ENCODE peak calls at places on chromosomes 2 and 18, in five cellular contexts. One of them, this sample, is unnamed.

GRCh38 chr2:112161431-112162145 is 23.4 kb downstream of the FBLN7 start:
- DNase-seq in pancreas: no peak
- DNase-seq in AG09309: no peak
- DNase-seq in body of pancreas: no peak
- DNase-seq in CD8-positive, alpha-beta memory T cell: no peak
- DNase-seq in this sample: no peak

GRCh38 chr2:216004408-216005283 is 8.7 kb downstream of the MREG start:
- DNase-seq in pancreas: no peak
- DNase-seq in AG09309: no peak
- DNase-seq in body of pancreas: no peak
- DNase-seq in CD8-positive, alpha-beta memory T cell: no peak
- DNase-seq in this sample: no peak

GRCh38 chr18:2406544-2406943 is 164.8 kb downstream of the METTL4 start:
- DNase-seq in pancreas: no peak
- DNase-seq in AG09309: no peak
- DNase-seq in body of pancreas: no peak
- DNase-seq in CD8-positive, alpha-beta memory T cell: no peak
- DNase-seq in this sample: no peak

GRCh38 chr2:43224571-43225092 is 1.8 kb downstream of the ZFP36L2 start:
- DNase-seq in pancreas: no peak
- DNase-seq in AG09309: no peak
- DNase-seq in body of pancreas: peak; percentile 39
- DNase-seq in CD8-positive, alpha-beta memory T cell: peak; percentile 37
- DNase-seq in this sample: no peak

GRCh38 chr2:224038049-224038829 is 847 bp downstream of the SERPINE2 start:
- DNase-seq in pancreas: peak; percentile 28
- DNase-seq in AG09309: no peak
- DNase-seq in body of pancreas: peak; percentile 20
- DNase-seq in CD8-positive, alpha-beta memory T cell: no peak
- DNase-seq in this sample: peak; percentile 51

GRCh38 chr18:77762632-77763031 is 513.0 kb downstream of the GALR1 start:
- DNase-seq in pancreas: no peak
- DNase-seq in AG09309: no peak
- DNase-seq in body of pancreas: no peak
- DNase-seq in CD8-positive, alpha-beta memory T cell: no peak
- DNase-seq in this sample: no peak

GRCh38 chr2:64617631-64618151 is 36.0 kb downstream of the SERTAD2 start:
- DNase-seq in pancreas: no peak
- DNase-seq in AG09309: no peak
- DNase-seq in body of pancreas: no peak
- DNase-seq in CD8-positive, alpha-beta memory T cell: no peak
- DNase-seq in this sample: no peak

GRCh38 chr2:85234879-85235278 is 92.9 kb downstream of the TGOLN2 start:
- DNase-seq in pancreas: no peak
- DNase-seq in AG09309: no peak
- DNase-seq in body of pancreas: no peak
- DNase-seq in CD8-positive, alpha-beta memory T cell: no peak
- DNase-seq in this sample: no peak

GRCh38 chr2:162474006-162474405 is 130.1 kb downstream of the GCA start:
- DNase-seq in pancreas: no peak
- DNase-seq in AG09309: no peak
- DNase-seq in body of pancreas: no peak
- DNase-seq in CD8-positive, alpha-beta memory T cell: no peak
- DNase-seq in this sample: no peak

GRCh38 chr2:25252291-25253152 is 84.1 kb upstream of the POMC start:
- DNase-seq in pancreas: peak; percentile 65
- DNase-seq in AG09309: no peak
- DNase-seq in body of pancreas: peak; percentile 70
- DNase-seq in CD8-positive, alpha-beta memory T cell: peak; percentile 54
- DNase-seq in this sample: peak; percentile 68

GRCh38 chr2:36376319-36376765 is 20.8 kb downstream of the CRIM1 start:
- DNase-seq in pancreas: peak; percentile 61
- DNase-seq in AG09309: no peak
- DNase-seq in body of pancreas: peak; percentile 73
- DNase-seq in CD8-positive, alpha-beta memory T cell: no peak
- DNase-seq in this sample: peak; percentile 78

GRCh38 chr2:47708801-47709499 is 74.0 kb upstream of the MSH6 start:
- DNase-seq in pancreas: no peak
- DNase-seq in AG09309: no peak
- DNase-seq in body of pancreas: no peak
- DNase-seq in CD8-positive, alpha-beta memory T cell: no peak
- DNase-seq in this sample: no peak

GRCh38 chr2:163469561-163469962 is 266.2 kb downstream of the FIGN start:
- DNase-seq in pancreas: no peak
- DNase-seq in AG09309: no peak
- DNase-seq in body of pancreas: no peak
- DNase-seq in CD8-positive, alpha-beta memory T cell: no peak
- DNase-seq in this sample: no peak

GRCh38 chr2:147977679-147978078 is 42.9 kb downstream of the ORC4 start:
- DNase-seq in pancreas: no peak
- DNase-seq in AG09309: no peak
- DNase-seq in body of pancreas: no peak
- DNase-seq in CD8-positive, alpha-beta memory T cell: no peak
- DNase-seq in this sample: no peak

GRCh38 chr2:201618744-201619654 is 24.3 kb downstream of the TMEM237 start:
- DNase-seq in pancreas: peak; percentile 47
- DNase-seq in AG09309: no peak
- DNase-seq in body of pancreas: peak; percentile 67
- DNase-seq in CD8-positive, alpha-beta memory T cell: no peak
- DNase-seq in this sample: peak; percentile 27
- H3K4me3 ChIP-seq in pancreas: no peak overlapping the region
- H3K4me3 ChIP-seq in AG09309: no peak overlapping the region
- H3K4me3 ChIP-seq in body of pancreas: no peak overlapping the region
- H3K4me3 ChIP-seq in CD8-positive, alpha-beta memory T cell: no peak overlapping the region
- H3K4me3 ChIP-seq in this sample: no peak overlapping the region

GRCh38 chr2:39782591-39782990 is 3.5 kb upstream of the THUMPD2 start:
- DNase-seq in pancreas: no peak
- DNase-seq in AG09309: no peak
- DNase-seq in body of pancreas: no peak
- DNase-seq in CD8-positive, alpha-beta memory T cell: no peak
- DNase-seq in this sample: no peak

GRCh38 chr2:39781697-39782096 is 2.6 kb upstream of the THUMPD2 start:
- DNase-seq in pancreas: no peak
- DNase-seq in AG09309: no peak
- DNase-seq in body of pancreas: no peak
- DNase-seq in CD8-positive, alpha-beta memory T cell: no peak
- DNase-seq in this sample: no peak

GRCh38 chr2:39778775-39779751 is at the start of gene THUMPD2:
- DNase-seq in pancreas: peak; percentile 73
- DNase-seq in AG09309: no peak
- DNase-seq in body of pancreas: peak; percentile 70
- DNase-seq in CD8-positive, alpha-beta memory T cell: peak; percentile 29
- DNase-seq in this sample: peak; percentile 73

GRCh38 chr2:39779926-39780325 is 868 bp upstream of the THUMPD2 start:
- DNase-seq in pancreas: no peak
- DNase-seq in AG09309: no peak
- DNase-seq in body of pancreas: no peak
- DNase-seq in CD8-positive, alpha-beta memory T cell: no peak
- DNase-seq in this sample: no peak

DNA sequence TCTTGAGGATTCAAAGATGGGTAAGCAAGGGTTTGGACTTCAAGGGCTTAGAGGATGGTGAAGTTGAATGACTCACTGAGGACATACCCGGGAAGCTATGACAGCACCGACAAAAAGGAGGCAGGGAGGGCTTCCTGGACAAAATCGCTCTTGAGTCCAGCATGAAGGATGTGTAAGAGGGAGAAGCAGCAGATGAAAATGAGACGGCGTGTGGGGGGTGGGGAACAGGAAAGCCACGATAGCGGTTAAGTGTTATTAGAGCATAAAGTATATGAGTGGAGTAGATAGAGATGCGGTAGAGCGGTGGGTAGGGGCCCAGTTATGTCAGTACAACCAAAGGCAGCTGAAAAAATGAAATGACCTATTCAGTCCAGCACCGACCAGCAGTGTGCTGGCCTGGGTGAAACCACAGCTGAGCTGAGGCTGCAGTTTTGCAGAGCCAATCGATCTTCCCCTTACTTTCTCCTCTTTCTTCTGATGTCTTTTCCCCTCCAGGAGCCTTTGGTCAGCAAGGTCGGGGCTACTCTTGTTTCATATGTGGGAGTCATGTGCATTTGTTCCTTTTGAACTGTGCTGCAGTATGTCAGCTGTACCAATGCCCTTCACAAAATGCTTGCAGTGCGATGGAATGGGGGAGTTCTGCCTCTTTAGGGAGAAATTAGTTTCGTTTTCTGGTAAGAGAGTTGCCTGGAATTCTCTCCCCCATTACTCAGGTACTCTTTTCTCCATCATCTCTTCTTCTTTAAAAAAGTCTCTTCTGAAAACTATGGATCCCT is 2.0 kb upstream of the THUMPD2 start:
- DNase-seq in pancreas: no peak
- DNase-seq in AG09309: no peak
- DNase-seq in body of pancreas: no peak
- DNase-seq in CD8-positive, alpha-beta memory T cell: no peak
- DNase-seq in this sample: no peak
- H3K4me3 ChIP-seq in pancreas: no peak overlapping the region
- H3K4me3 ChIP-seq in AG09309: no peak overlapping the region
- H3K4me3 ChIP-seq in body of pancreas: no peak overlapping the region
- H3K4me3 ChIP-seq in CD8-positive, alpha-beta memory T cell: no peak overlapping the region
- H3K4me3 ChIP-seq in this sample: no peak overlapping the region

GRCh38 chr2:5576015-5576414 is 116.2 kb upstream of the SOX11 start:
- DNase-seq in pancreas: no peak
- DNase-seq in AG09309: no peak
- DNase-seq in body of pancreas: no peak
- DNase-seq in CD8-positive, alpha-beta memory T cell: no peak
- DNase-seq in this sample: no peak
- H3K4me3 ChIP-seq in pancreas: no peak overlapping the region
- H3K4me3 ChIP-seq in AG09309: no peak overlapping the region
- H3K4me3 ChIP-seq in body of pancreas: no peak overlapping the region
- H3K4me3 ChIP-seq in CD8-positive, alpha-beta memory T cell: no peak overlapping the region
- H3K4me3 ChIP-seq in this sample: no peak overlapping the region

GRCh38 chr2:217990791-217991465 is 11.9 kb downstream of the TNS1 start:
- DNase-seq in pancreas: no peak
- DNase-seq in AG09309: no peak
- DNase-seq in body of pancreas: no peak
- DNase-seq in CD8-positive, alpha-beta memory T cell: no peak
- DNase-seq in this sample: no peak
- H3K4me3 ChIP-seq in pancreas: no peak overlapping the region
- H3K4me3 ChIP-seq in AG09309: no peak overlapping the region
- H3K4me3 ChIP-seq in body of pancreas: no peak overlapping the region
- H3K4me3 ChIP-seq in CD8-positive, alpha-beta memory T cell: no peak overlapping the region
- H3K4me3 ChIP-seq in this sample: no peak overlapping the region

DNA sequence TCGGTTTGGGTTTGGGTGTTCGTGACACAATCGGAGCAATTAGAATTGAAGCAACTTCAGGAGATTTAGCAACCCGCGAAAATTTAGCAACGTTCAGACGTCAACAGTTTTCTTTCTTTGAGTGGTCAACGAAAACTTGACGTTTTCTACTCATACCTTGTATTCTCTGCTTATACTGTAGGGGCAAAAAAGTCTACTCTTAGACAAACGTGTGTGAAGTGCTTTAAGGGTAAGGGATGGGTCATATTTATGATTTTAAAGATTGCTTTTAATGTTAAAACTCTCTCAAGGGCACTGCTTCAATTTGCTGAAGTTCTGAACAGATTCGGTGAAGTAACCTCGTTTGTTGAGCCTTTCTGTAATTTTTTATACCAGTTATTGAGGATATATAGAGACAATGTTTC is 9.5 kb downstream of the OTX1 start:
- DNase-seq in pancreas: no peak
- DNase-seq in AG09309: no peak
- DNase-seq in body of pancreas: no peak
- DNase-seq in CD8-positive, alpha-beta memory T cell: no peak
- DNase-seq in this sample: no peak
- H3K4me3 ChIP-seq in pancreas: no peak overlapping the region
- H3K4me3 ChIP-seq in AG09309: no peak overlapping the region
- H3K4me3 ChIP-seq in body of pancreas: no peak overlapping the region
- H3K4me3 ChIP-seq in CD8-positive, alpha-beta memory T cell: no peak overlapping the region
- H3K4me3 ChIP-seq in this sample: peak overlapping the region; percentile 14

DNA sequence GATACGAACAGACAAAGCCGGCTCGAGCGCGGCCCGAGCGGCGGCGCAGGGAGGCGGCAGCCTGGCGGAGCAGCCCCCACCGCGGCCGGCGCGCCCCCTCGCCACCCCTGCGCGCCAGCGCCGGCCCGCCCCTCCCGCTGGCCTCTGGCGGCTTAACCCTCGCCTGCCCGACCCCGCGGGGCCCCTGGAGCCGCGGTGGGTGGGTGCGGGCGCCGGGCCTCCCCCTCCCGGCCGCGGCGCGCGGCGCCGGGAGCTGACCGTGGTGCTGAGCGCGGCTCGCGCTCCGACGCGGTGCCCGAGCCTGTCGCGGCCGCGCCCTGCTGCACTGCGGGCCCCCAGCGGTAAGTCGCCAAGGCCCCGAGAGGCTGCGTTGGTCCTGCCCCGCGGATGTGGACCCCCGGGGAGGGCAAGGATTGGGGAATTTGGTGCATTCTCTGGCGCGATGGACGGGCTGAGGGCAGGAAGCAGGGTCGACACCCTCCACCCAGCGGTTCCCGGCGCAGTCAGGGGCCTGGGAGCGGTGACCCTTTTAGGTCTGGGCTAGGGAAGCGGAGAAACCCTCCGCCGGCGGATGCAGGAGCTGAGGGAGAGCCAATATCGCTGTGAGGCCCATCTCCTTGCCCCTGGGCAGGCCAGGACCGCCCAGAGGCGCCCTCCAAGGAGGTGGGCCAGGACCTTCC is 841 bp downstream of the AMER3 start:
- DNase-seq in pancreas: no peak
- DNase-seq in AG09309: no peak
- DNase-seq in body of pancreas: peak; percentile 28
- DNase-seq in CD8-positive, alpha-beta memory T cell: no peak
- DNase-seq in this sample: no peak
- H3K4me3 ChIP-seq in pancreas: peak overlapping the region; percentile 35
- H3K4me3 ChIP-seq in AG09309: no peak overlapping the region
- H3K4me3 ChIP-seq in body of pancreas: no peak overlapping the region
- H3K4me3 ChIP-seq in CD8-positive, alpha-beta memory T cell: no peak overlapping the region
- H3K4me3 ChIP-seq in this sample: no peak overlapping the region

GRCh38 chr18:59144483-59144882 is 4.8 kb downstream of the SEC11C start:
- DNase-seq in pancreas: no peak
- DNase-seq in AG09309: no peak
- DNase-seq in body of pancreas: no peak
- DNase-seq in CD8-positive, alpha-beta memory T cell: no peak
- DNase-seq in this sample: no peak
- H3K4me3 ChIP-seq in pancreas: no peak overlapping the region
- H3K4me3 ChIP-seq in AG09309: no peak overlapping the region
- H3K4me3 ChIP-seq in body of pancreas: no peak overlapping the region
- H3K4me3 ChIP-seq in CD8-positive, alpha-beta memory T cell: no peak overlapping the region
- H3K4me3 ChIP-seq in this sample: no peak overlapping the region

GRCh38 chr18:9851511-9851910 is 34.3 kb upstream of the TXNDC2 start:
- DNase-seq in pancreas: no peak
- DNase-seq in AG09309: no peak
- DNase-seq in body of pancreas: peak; percentile 27
- DNase-seq in CD8-positive, alpha-beta memory T cell: no peak
- DNase-seq in this sample: no peak
- H3K4me3 ChIP-seq in pancreas: no peak overlapping the region
- H3K4me3 ChIP-seq in AG09309: no peak overlapping the region
- H3K4me3 ChIP-seq in body of pancreas: no peak overlapping the region
- H3K4me3 ChIP-seq in CD8-positive, alpha-beta memory T cell: no peak overlapping the region
- H3K4me3 ChIP-seq in this sample: no peak overlapping the region